ENCODE peak calls at places on chromosomes 16 and 17, in eight cellular contexts. I is cardiac muscle cell, U is left lung, O is cardiac fibroblast, R is ovary, J is AG09309, Y is psoas muscle, Z is A673. C is an unnamed sample.

GRCh38 chr17:2075336-2076056 is 20.6 kb downstream of the HIC1 start:
- DNase-seq in U (no peak), Z (no peak), O (peak), J (no peak), I (peak), Y (peak), R (peak), C (peak)

GRCh38 chr16:85005278-85006069 is 5.9 kb downstream of the ZDHHC7 start:
- DNase-seq in R (no peak), I (no peak), O (peak), Z (no peak), U (no peak), J (no peak), Y (no peak), C (peak)

GRCh38 chr16:46648656-46649055 is 27.5 kb upstream of the SHCBP1 start:
- DNase-seq in I (peak), O (no peak), Z (no peak), J (no peak), R (no peak), Y (no peak), U (no peak), C (no peak)

GRCh38 chr17:41464682-41465081 is 2.5 kb downstream of the KRT32 start:
- DNase-seq in J (peak), I (peak), Y (peak), U (no peak), R (peak), Z (peak), O (peak), C (peak)

GRCh38 chr17:73360961-73361761 is 49.4 kb upstream of the CDC42EP4 start:
- DNase-seq in J (no peak), Z (peak), U (no peak), R (no peak), I (peak), Y (no peak), O (no peak), C (no peak)

GRCh38 chr16:49462989-49463371 is 89.4 kb downstream of the C16orf78 start:
- DNase-seq in U (peak), J (no peak), O (no peak), R (no peak), Y (no peak), Z (no peak), I (no peak), C (no peak)

GRCh38 chr16:66189951-66190350 is 176.5 kb upstream of the CDH5 start:
- DNase-seq in Y (no peak), R (no peak), O (peak), U (no peak), Z (no peak), J (peak), I (no peak), C (peak)

GRCh38 chr17:63961355-63962207 is 11.1 kb downstream of the SCN4A start:
- DNase-seq in R (peak), I (peak), J (no peak), Y (peak), Z (peak), O (peak), U (peak), C (peak)

GRCh38 chr17:50094243-50094752 is 853 bp upstream of the PDK2 start:
- DNase-seq in I (peak), J (peak), Z (peak), Y (peak), R (peak), U (peak), O (peak), C (peak)

GRCh38 chr17:39174907-39175694 is 9.1 kb upstream of the ARL5C start:
- DNase-seq in R (peak), I (peak), Z (peak), Y (peak), U (no peak), O (peak), J (no peak), C (no peak)

GRCh38 chr17:41140360-41141132 is at the start of gene KRTAP4-6:
- DNase-seq in I (no peak), J (peak), Y (no peak), O (no peak), R (no peak), U (no peak), Z (no peak), C (peak)

GRCh38 chr17:72342582-72343527 is 222.0 kb downstream of the SOX9 start:
- DNase-seq in Z (peak), U (no peak), O (peak), I (no peak), R (no peak), J (no peak), Y (peak), C (no peak)

GRCh38 chr17:9204623-9205329 is 183.5 kb downstream of the NTN1 start:
- DNase-seq in O (no peak), R (no peak), U (no peak), Z (no peak), Y (no peak), J (no peak), I (no peak), C (no peak)

GRCh38 chr17:32564325-32564724 is 77.5 kb downstream of the CDK5R1 start:
- DNase-seq in Z (no peak), O (no peak), J (no peak), R (no peak), I (no peak), Y (no peak), U (no peak), C (peak)

GRCh38 chr17:69945698-69946185 is 129.3 kb upstream of the KCNJ16 start:
- DNase-seq in Y (no peak), J (no peak), Z (no peak), U (no peak), I (peak), R (no peak), O (no peak), C (no peak)

GRCh38 chr17:1713878-1714487 is 3.8 kb upstream of the TLCD2 start:
- DNase-seq in O (peak), J (no peak), I (peak), Z (peak), Y (no peak), R (peak), U (peak), C (peak)

GRCh38 chr17:22217135-22217534 is 524.8 kb downstream of the KCNJ18 start:
- DNase-seq in O (no peak), J (no peak), U (no peak), Y (no peak), Z (no peak), R (no peak), I (peak), C (no peak)

GRCh38 chr16:64475627-64476351 is 646.1 kb downstream of the CDH11 start:
- DNase-seq in O (peak), Y (no peak), J (peak), Z (no peak), R (no peak), U (no peak), I (peak), C (no peak)

GRCh38 chr17:683499-684254 is 31.0 kb downstream of the VPS53 start:
- DNase-seq in I (no peak), R (no peak), O (no peak), J (no peak), U (no peak), Y (no peak), Z (no peak), C (no peak)

GRCh38 chr16:87634411-87634810 is 32.1 kb downstream of the JPH3 start:
- DNase-seq in O (no peak), Y (no peak), Z (no peak), U (peak), R (no peak), I (no peak), J (no peak), C (no peak)

GRCh38 chr17:42554250-42555121 is 1.8 kb downstream of the HSD17B1 start:
- DNase-seq in Z (peak), I (peak), R (peak), J (no peak), O (peak), Y (peak), U (peak), C (peak)

GRCh38 chr16:85800321-85800669 is 800 bp downstream of the COX4I1 start:
- DNase-seq in R (no peak), U (no peak), O (no peak), Z (no peak), Y (no peak), I (peak), J (no peak), C (no peak)

GRCh38 chr16:88202207-88202745 is 180.5 kb upstream of the ZNF469 start:
- DNase-seq in R (no peak), I (no peak), J (no peak), Y (no peak), Z (no peak), O (no peak), U (no peak), C (no peak)

GRCh38 chr17:64218066-64218465 is 45.0 kb downstream of the TEX2 start:
- DNase-seq in J (no peak), Y (no peak), O (no peak), I (no peak), U (no peak), R (no peak), Z (no peak), C (no peak)

GRCh38 chr17:35121315-35121714 is at the start of gene FNDC8:
- DNase-seq in J (no peak), Y (no peak), I (no peak), U (no peak), R (no peak), Z (no peak), O (no peak), C (no peak)

GRCh38 chr16:64745275-64745674 is 376.6 kb downstream of the CDH11 start:
- DNase-seq in I (no peak), Y (no peak), R (no peak), O (no peak), J (no peak), Z (no peak), U (no peak), C (no peak)

GRCh38 chr16:71954180-71954579 is 46.0 kb downstream of the PKD1L3 start:
- DNase-seq in U (no peak), I (no peak), J (no peak), R (no peak), O (no peak), Z (no peak), Y (no peak), C (no peak)

GRCh38 chr16:65121870-65122723 is at the start of gene CDH11:
- DNase-seq in U (peak), J (peak), I (peak), R (peak), Y (peak), O (peak), Z (peak), C (peak)

GRCh38 chr17:48024149-48025039 is 13.2 kb downstream of the COPZ2 start:
- DNase-seq in I (peak), U (peak), Z (peak), J (no peak), Y (peak), O (peak), R (peak), C (peak)

GRCh38 chr17:49224198-49224996 is 6.2 kb downstream of the PHOSPHO1 start:
- DNase-seq in Z (no peak), I (peak), U (peak), Y (peak), R (no peak), J (no peak), O (no peak), C (no peak)

GRCh38 chr16:89506791-89507191 is 1.4 kb upstream of the SPG7 start:
- DNase-seq in U (peak), R (peak), Z (no peak), J (no peak), Y (no peak), I (no peak), O (no peak), C (no peak)

GRCh38 chr16:11797957-11798299 is 870 bp upstream of the ZC3H7A start:
- DNase-seq in U (no peak), J (no peak), Y (no peak), I (no peak), R (no peak), O (no peak), Z (no peak), C (no peak)

GRCh38 chr17:30092886-30093285 is 23.7 kb upstream of the NSRP1 start:
- DNase-seq in Y (no peak), J (no peak), R (no peak), I (no peak), U (no peak), Z (peak), O (no peak), C (no peak)

GRCh38 chr17:14690704-14691103 is 389.8 kb downstream of the HS3ST3B1 start:
- DNase-seq in O (no peak), R (no peak), J (no peak), I (no peak), Y (no peak), U (no peak), Z (no peak), C (no peak)

GRCh38 chr17:14693382-14693781 is 392.5 kb downstream of the HS3ST3B1 start:
- DNase-seq in U (no peak), O (no peak), Y (no peak), R (no peak), Z (no peak), J (no peak), I (no peak), C (no peak)

DNA sequence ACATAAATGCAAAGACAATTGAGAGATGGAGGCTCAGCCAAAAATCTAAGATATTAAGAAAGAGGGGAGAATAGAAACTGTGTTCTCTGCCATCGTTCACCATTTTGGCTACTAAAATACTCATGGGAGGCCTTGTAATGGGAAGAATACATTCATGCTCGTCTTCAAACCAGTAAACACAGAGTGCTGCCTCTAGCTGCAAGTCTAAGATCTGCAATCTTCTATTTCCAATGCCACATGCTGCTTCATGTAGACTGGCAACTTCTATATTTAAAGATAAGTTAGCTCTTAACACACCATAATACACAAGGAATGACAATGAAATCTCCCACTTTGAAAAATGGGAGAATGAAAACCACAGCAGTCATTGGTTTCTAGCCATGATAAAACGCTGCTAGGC is 387.3 kb downstream of the HS3ST3B1 start:
- DNase-seq in I (no peak), Z (no peak), R (no peak), O (no peak), J (no peak), Y (no peak), U (no peak), C (no peak)
- TF ChIP-seq CTCF in I (peak), Z (no peak), R (no peak), O (peak), J (peak), Y (no peak), U (no peak), C (peak)

DNA sequence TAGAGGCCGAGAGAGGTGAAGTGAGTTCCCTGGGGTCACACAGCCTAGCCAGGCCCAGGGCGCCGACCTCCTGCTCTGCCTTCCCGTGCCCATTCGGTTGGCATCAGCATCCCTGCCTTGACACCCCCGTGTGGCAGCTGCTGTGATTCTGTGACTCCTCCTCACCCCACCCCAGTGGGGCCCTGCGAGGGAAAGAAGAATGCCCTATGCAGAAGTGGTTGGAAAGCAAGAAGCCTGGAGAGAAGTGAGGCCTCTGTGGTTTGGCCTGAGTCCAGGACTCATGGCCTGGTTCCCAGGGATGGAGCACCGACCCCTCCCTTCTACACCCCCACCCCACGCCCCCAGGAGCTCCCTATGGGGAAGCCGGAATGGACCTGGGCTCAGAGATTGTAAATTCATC is 296.2 kb downstream of the SEC14L1 start:
- DNase-seq in Y (peak), I (no peak), J (no peak), Z (peak), U (no peak), R (peak), O (peak), C (no peak)
- H3K4me3 ChIP-seq in Y (no peak), I (no peak), J (no peak), Z (no peak), U (no peak), R (no peak), O (no peak), C (no peak)

DNA sequence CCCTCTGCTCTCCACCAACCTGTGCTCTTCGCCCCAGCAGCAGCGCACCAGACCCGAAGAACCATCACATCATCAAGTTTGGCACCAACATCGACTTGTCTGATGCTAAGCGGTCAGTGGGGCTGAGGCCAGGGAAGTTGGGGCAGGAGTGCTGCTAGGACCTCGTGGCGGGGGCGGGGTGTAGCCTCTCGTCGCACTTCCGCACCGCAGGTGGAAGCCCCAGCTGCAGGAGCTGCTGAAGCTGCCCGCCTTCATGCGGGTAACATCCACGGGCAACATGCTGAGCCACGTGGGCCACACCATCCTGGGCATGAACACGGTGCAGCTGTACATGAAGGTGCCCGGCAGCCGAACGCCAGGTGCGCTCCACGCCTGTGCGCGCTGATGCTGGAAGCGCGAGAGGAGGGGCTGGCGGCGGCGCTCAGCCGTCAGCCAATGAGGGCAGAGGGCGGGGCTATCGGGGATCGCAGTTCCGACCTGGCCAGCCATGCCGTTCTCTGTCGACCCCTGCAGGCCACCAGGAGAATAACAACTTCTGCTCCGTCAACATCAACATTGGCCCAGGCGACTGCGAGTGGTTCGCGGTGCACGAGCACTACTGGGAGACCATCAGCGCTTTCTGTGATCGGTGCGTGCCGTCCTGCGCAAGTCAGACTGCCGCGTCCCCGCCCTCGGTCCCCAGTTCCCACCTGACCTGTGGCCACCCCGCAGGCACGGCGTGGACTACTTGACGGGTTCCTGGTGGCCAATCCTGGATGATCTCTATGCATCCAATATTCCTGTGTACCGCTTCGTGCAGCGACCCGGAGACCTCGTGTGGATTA is 3.2 kb upstream of the TMEM88 start:
- DNase-seq in J (no peak), Y (peak), I (peak), O (peak), U (peak), Z (peak), R (peak), C (peak)
- TF ChIP-seq CTCF in J (peak), Y (peak), I (peak), O (peak), U (peak), Z (peak), R (peak), C (peak)

DNA sequence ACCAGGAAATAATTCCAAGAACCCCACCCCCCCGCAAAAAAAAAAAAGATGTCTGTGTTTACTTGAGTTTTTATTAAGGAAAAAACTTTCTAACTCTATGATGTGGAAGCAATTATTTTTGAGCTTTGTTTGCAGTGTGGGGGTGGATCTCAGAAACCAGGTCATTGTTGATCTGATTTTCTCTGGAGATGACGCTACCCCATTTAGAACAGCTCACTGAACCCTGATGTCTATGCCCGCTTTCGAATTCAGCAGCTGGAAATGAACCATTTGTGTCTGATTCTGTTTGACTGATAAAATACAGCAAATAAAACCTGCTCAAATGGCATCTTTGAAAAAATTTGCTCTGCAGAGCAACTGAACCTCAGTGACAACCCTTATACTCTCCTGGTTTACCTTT is 368.6 kb downstream of the GRIN2A start:
- DNase-seq in Y (no peak), Z (no peak), I (no peak), J (no peak), O (no peak), U (no peak), R (no peak), C (no peak)
- H3K4me3 ChIP-seq in Y (no peak), Z (no peak), I (no peak), J (no peak), O (no peak), U (no peak), R (no peak), C (no peak)

GRCh38 chr16:56630134-56630533 is 2.3 kb upstream of the MT1M start:
- DNase-seq in Z (no peak), J (no peak), O (no peak), Y (no peak), U (no peak), I (no peak), R (no peak), C (no peak)
- TF ChIP-seq CTCF in Z (no peak), J (no peak), O (no peak), Y (no peak), U (no peak), I (no peak), R (no peak), C (no peak)

DNA sequence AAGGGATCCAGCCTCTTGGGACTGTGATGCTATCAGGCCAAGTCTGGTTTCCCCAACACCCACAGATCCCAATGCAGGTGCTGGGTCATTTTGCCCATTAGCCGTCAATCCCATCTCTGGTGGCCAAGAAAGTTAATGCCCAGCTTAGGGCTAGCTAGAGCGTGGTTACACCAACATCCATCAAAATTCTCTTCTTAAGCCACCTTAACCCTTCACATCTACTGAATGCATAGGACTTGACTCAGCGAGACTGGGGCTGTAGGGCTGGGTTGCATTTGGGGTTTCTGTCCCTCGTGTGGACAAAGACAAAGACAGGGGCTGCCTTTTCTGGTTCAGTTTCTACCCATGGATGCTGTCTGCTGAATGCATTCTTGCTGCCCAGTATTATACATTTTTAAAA is 141.3 kb upstream of the NOL11 start:
- DNase-seq in I (no peak), J (no peak), Y (no peak), Z (no peak), U (no peak), R (no peak), O (no peak), C (no peak)
- H3K4me3 ChIP-seq in I (no peak), J (no peak), Y (no peak), Z (no peak), U (no peak), R (no peak), O (no peak), C (no peak)